ENCODE peak calls at places on chromosome 10, in six cellular contexts. L is brain microvascular endothelial cell; Z is activated CD4-positive, alpha-beta T cell treated with anti-CD3 and anti-CD28 coated beads for 36 hours; H is aorta; E is activated CD8-positive, alpha-beta memory T cell treated with anti-CD3 and anti-CD28 coated beads, Interleukin-2, amount 50 U/mL, for 48 hours; O is fibroblast of mammary gland. R is an unnamed sample.

GRCh38 chr10:68105820-68106219 is 3.5 kb upstream of the MYPN start:
- DNase-seq in L (peak), Z (no peak), H (no peak), E (no peak), O (peak), R (no peak)

GRCh38 chr10:93962973-93963372 is 30.8 kb upstream of the PLCE1 start:
- DNase-seq in L (no peak), Z (no peak), H (no peak), E (no peak), O (no peak), R (no peak)

GRCh38 chr10:105274671-105275070 is 633.6 kb downstream of the SORCS3 start:
- DNase-seq in L (no peak), Z (peak), H (no peak), E (no peak), O (no peak), R (no peak)

GRCh38 chr10:34420795-34421194 is 394.3 kb downstream of the PARD3 start:
- DNase-seq in L (no peak), Z (no peak), H (no peak), E (no peak), O (no peak), R (no peak)

GRCh38 chr10:79244841-79245504 is 102.3 kb upstream of the PPIF start:
- DNase-seq in L (no peak), Z (peak), H (peak), E (no peak), O (no peak), R (no peak)

GRCh38 chr10:115936926-115937755 is 335.9 kb downstream of the GFRA1 start:
- DNase-seq in L (peak), Z (no peak), H (no peak), E (no peak), O (peak), R (no peak)

GRCh38 chr10:120744040-120744439 is 107.1 kb upstream of the WDR11 start:
- DNase-seq in L (no peak), Z (no peak), H (no peak), E (no peak), O (no peak), R (no peak)

GRCh38 chr10:124248646-124249045 is 155.2 kb upstream of the CHST15 start:
- DNase-seq in L (no peak), Z (no peak), H (no peak), E (no peak), O (no peak), R (no peak)

GRCh38 chr10:110416776-110417732 is 80.7 kb upstream of the DUSP5 start:
- DNase-seq in L (no peak), Z (peak), H (no peak), E (no peak), O (no peak), R (no peak)

GRCh38 chr10:86900955-86901354 is 56.5 kb downstream of the MMRN2 start:
- DNase-seq in L (peak), Z (no peak), H (peak), E (no peak), O (peak), R (peak)

GRCh38 chr10:102870221-102870620 is 951 bp downstream of the AS3MT start:
- DNase-seq in L (no peak), Z (no peak), H (no peak), E (no peak), O (no peak), R (no peak)

GRCh38 chr10:114631678-114632417 is 26.2 kb downstream of the ABLIM1 start:
- DNase-seq in L (no peak), Z (peak), H (peak), E (peak), O (no peak), R (no peak)

GRCh38 chr10:32957341-32958084 is 517 bp downstream of the ITGB1 start:
- DNase-seq in L (no peak), Z (peak), H (peak), E (peak), O (no peak), R (peak)

GRCh38 chr10:35876248-35876647 is 234.2 kb upstream of the FZD8 start:
- DNase-seq in L (peak), Z (no peak), H (no peak), E (no peak), O (peak), R (no peak)

GRCh38 chr10:16105082-16105481 is 244.8 kb upstream of the MINDY3 start:
- DNase-seq in L (no peak), Z (no peak), H (no peak), E (no peak), O (peak), R (no peak)

GRCh38 chr10:103374263-103374662 is 6.5 kb downstream of the TAF5 start:
- DNase-seq in L (no peak), Z (no peak), H (no peak), E (no peak), O (no peak), R (no peak)

GRCh38 chr10:85648279-85648754 is 718.3 kb downstream of the GRID1 start:
- DNase-seq in L (peak), Z (no peak), H (no peak), E (no peak), O (peak), R (no peak)

GRCh38 chr10:58264780-58265179 is 2.9 kb downstream of the IPMK start:
- DNase-seq in L (no peak), Z (no peak), H (no peak), E (no peak), O (no peak), R (no peak)

GRCh38 chr10:4246881-4247358 is 461.9 kb upstream of the KLF6 start:
- DNase-seq in L (peak), Z (no peak), H (no peak), E (no peak), O (peak), R (no peak)

GRCh38 chr10:110040767-110041478 is 33.1 kb downstream of the ADD3 start:
- DNase-seq in L (peak), Z (no peak), H (no peak), E (no peak), O (no peak), R (no peak)

GRCh38 chr10:93859049-93859655 is 34.6 kb upstream of the SLC35G1 start:
- DNase-seq in L (no peak), Z (no peak), H (no peak), E (no peak), O (peak), R (no peak)

GRCh38 chr10:127148933-127149220 is 47.5 kb downstream of the INSYN2A start:
- DNase-seq in L (peak), Z (no peak), H (no peak), E (no peak), O (peak), R (no peak)

GRCh38 chr10:7511612-7512011 is 100.8 kb upstream of the SFMBT2 start:
- DNase-seq in L (no peak), Z (no peak), H (no peak), E (no peak), O (no peak), R (no peak)